ENCODE peak calls at places on chromosomes 3 and 15, in seven cellular contexts. F is AG09309, W is frontal cortex, E is A549, Q is astrocyte of the spinal cord, R is activated T-cell treated with anti-CD3 and anti-CD28 coated beads for 1 hour, C is left cardiac atrium. M is an unnamed sample.

GRCh38 chr15:32993285-32993684 is 201.2 kb downstream of the FMN1 start:
- DNase-seq in C (no peak), E (no peak), Q (peak; percentile 22), W (no peak), F (no peak), R (no peak), M (no peak)

GRCh38 chr15:70299931-70300858 is 202.5 kb upstream of the TLE3 start:
- DNase-seq in Q (no peak), F (no peak), W (no peak), C (no peak), R (peak; percentile 42), E (no peak), M (peak; percentile 6)

GRCh38 chr3:185215873-185216586 is 37.8 kb downstream of the EHHADH start:
- DNase-seq in C (no peak), W (no peak), F (no peak), E (no peak), Q (peak; percentile 60), R (no peak), M (no peak)

GRCh38 chr3:149815728-149816127 is 2.7 kb downstream of the RNF13 start:
- DNase-seq in R (no peak), F (no peak), E (no peak), Q (no peak), C (no peak), W (no peak), M (no peak)

GRCh38 chr3:15942936-15943335 is 145.2 kb upstream of the ANKRD28 start:
- DNase-seq in F (no peak), W (no peak), Q (no peak), R (no peak), E (no peak), C (no peak), M (no peak)

GRCh38 chr3:50204804-50205718 is at the start of gene SLC38A3:
- DNase-seq in E (no peak), R (no peak), Q (no peak), W (peak; percentile 80), C (peak; percentile 27), F (no peak), M (peak; percentile 17)

GRCh38 chr3:46006646-46007045 is 11.0 kb upstream of the FYCO1 start:
- DNase-seq in R (no peak), Q (peak; percentile 46), C (no peak), E (no peak), W (no peak), F (peak; percentile 78), M (no peak)

GRCh38 chr3:133895208-133896001 is at the start of gene RAB6B:
- DNase-seq in Q (peak; percentile 17), W (peak; percentile 85), R (no peak), F (no peak), E (no peak), C (peak; percentile 54), M (no peak)

GRCh38 chr3:115855911-115856310 is 232.6 kb downstream of the GAP43 start:
- DNase-seq in E (no peak), F (peak; percentile 23), C (no peak), R (no peak), W (no peak), Q (peak; percentile 27), M (no peak)

GRCh38 chr15:38674440-38674839 is 109.8 kb upstream of the RASGRP1 start:
- DNase-seq in F (no peak), C (no peak), E (no peak), W (no peak), R (no peak), Q (no peak), M (no peak)

GRCh38 chr3:158789592-158789991 is 12.3 kb upstream of the MFSD1 start:
- DNase-seq in E (no peak), R (no peak), Q (peak; percentile 77), W (no peak), C (no peak), F (no peak), M (no peak)

GRCh38 chr3:161422171-161422693 is 50.9 kb upstream of the SPTSSB start:
- DNase-seq in Q (no peak), C (no peak), W (no peak), E (no peak), R (no peak), F (no peak), M (no peak)

GRCh38 chr3:19688767-19689166 is 245.2 kb downstream of the EFHB start:
- DNase-seq in F (no peak), C (no peak), R (no peak), E (no peak), Q (no peak), W (no peak), M (no peak)

GRCh38 chr15:41926184-41927056 is 32.6 kb upstream of the SPTBN5 start:
- DNase-seq in E (no peak), C (no peak), W (no peak), Q (no peak), R (no peak), F (no peak), M (no peak)

GRCh38 chr3:192467230-192468186 is 259.8 kb downstream of the FGF12 start:
- DNase-seq in Q (peak; percentile 49), F (no peak), E (peak; percentile 7), C (peak; percentile 46), W (no peak), R (peak; percentile 17), M (peak; percentile 10)

GRCh38 chr3:112027839-112028238 is 6.7 kb upstream of the TMPRSS7 start:
- DNase-seq in F (no peak), W (no peak), Q (no peak), C (no peak), R (no peak), E (no peak), M (no peak)

GRCh38 chr3:123285066-123285465 is 83.3 kb downstream of the SEC22A start:
- DNase-seq in E (no peak), R (no peak), F (no peak), Q (no peak), W (no peak), C (no peak), M (no peak)

GRCh38 chr15:42385206-42385979 is 26.1 kb downstream of the CAPN3 start:
- DNase-seq in W (no peak), C (no peak), Q (peak; percentile 43), F (no peak), R (no peak), E (peak; percentile 41), M (no peak)

GRCh38 chr3:195044411-195044810 is 226.5 kb downstream of the XXYLT1 start:
- DNase-seq in C (no peak), Q (no peak), E (no peak), F (no peak), R (no peak), W (no peak), M (no peak)

GRCh38 chr3:138875754-138876664 is 41.3 kb upstream of the PIK3CB start:
- DNase-seq in R (no peak), F (no peak), W (no peak), Q (no peak), C (no peak), E (no peak), M (no peak)

GRCh38 chr15:29822685-29823459 is 604 bp upstream of the TJP1 start:
- DNase-seq in W (peak; percentile 36), R (no peak), C (peak; percentile 80), F (no peak), E (peak; percentile 65), Q (peak; percentile 84), M (no peak)

GRCh38 chr3:78569820-78570219 is 1198.0 kb downstream of the ROBO1 start:
- DNase-seq in Q (no peak), C (no peak), F (no peak), E (no peak), W (no peak), R (no peak), M (no peak)

GRCh38 chr3:129567176-129567705 is 24.3 kb downstream of the H1-8 start:
- DNase-seq in Q (no peak), F (no peak), R (no peak), W (no peak), C (no peak), E (no peak), M (no peak)

GRCh38 chr3:128547368-128547987 is 54.5 kb upstream of the GATA2 start:
- DNase-seq in C (no peak), Q (peak; percentile 44), R (no peak), W (no peak), E (no peak), F (no peak), M (no peak)

GRCh38 chr3:73580343-73580742 is 44.4 kb downstream of the PDZRN3 start:
- DNase-seq in Q (peak; percentile 87), R (no peak), C (no peak), W (no peak), E (no peak), F (no peak), M (no peak)

GRCh38 chr3:42871592-42872196 is 4.0 kb downstream of the CYP8B1 start:
- DNase-seq in C (peak; percentile 42), Q (no peak), W (no peak), E (no peak), F (no peak), R (no peak), M (no peak)

GRCh38 chr3:29465836-29466235 is 185.0 kb downstream of the RBMS3 start:
- DNase-seq in E (no peak), F (peak; percentile 50), W (no peak), Q (peak; percentile 94), C (no peak), R (no peak), M (no peak)

GRCh38 chr3:171374661-171375285 is 85.4 kb downstream of the TNIK start:
- DNase-seq in F (peak; percentile 79), Q (peak; percentile 51), R (no peak), E (no peak), C (no peak), W (no peak), M (no peak)

GRCh38 chr3:106242779-106243178 is 374.0 kb upstream of the CBLB start:
- DNase-seq in R (no peak), F (no peak), W (no peak), Q (no peak), E (no peak), C (no peak), M (no peak)

GRCh38 chr15:65862682-65863081 is 6.6 kb upstream of the RAB11A start:
- DNase-seq in Q (peak; percentile 61), C (peak; percentile 36), W (no peak), E (peak; percentile 82), R (peak; percentile 27), F (no peak), M (peak; percentile 21)

GRCh38 chr3:15386352-15386751 is 41.0 kb downstream of the METTL6 start:
- DNase-seq in C (no peak), W (no peak), F (no peak), E (no peak), Q (no peak), R (no peak), M (no peak)

GRCh38 chr3:33299395-33300081 is 22.3 kb downstream of the FBXL2 start:
- DNase-seq in W (no peak), F (peak; percentile 73), Q (peak; percentile 78), R (no peak), E (peak; percentile 13), C (no peak), M (no peak)

GRCh38 chr15:75206006-75206405 is 4.3 kb downstream of the C15orf39 start:
- DNase-seq in R (no peak), Q (no peak), C (no peak), F (no peak), E (no peak), W (no peak), M (no peak)

GRCh38 chr3:52800079-52800478 is 5.5 kb downstream of the ITIH3 start:
- DNase-seq in W (no peak), R (no peak), E (no peak), C (no peak), F (no peak), Q (no peak), M (no peak)

GRCh38 chr15:41791970-41792637 is 17.8 kb downstream of the MAPKBP1 start:
- DNase-seq in Q (no peak), F (no peak), R (no peak), W (no peak), E (no peak), C (no peak), M (no peak)

GRCh38 chr15:41950127-41950483 is 22.3 kb downstream of the EHD4 start:
- DNase-seq in E (no peak), Q (no peak), F (no peak), R (no peak), W (no peak), C (no peak), M (no peak)

GRCh38 chr3:193963808-193964516 is 172.0 kb upstream of the HES1 start:
- DNase-seq in R (no peak), F (no peak), C (no peak), Q (no peak), W (no peak), E (no peak), M (no peak)

GRCh38 chr15:88513195-88513594 is 33.3 kb downstream of the DET1 start:
- DNase-seq in F (peak; percentile 38), C (no peak), R (no peak), W (no peak), E (no peak), Q (peak; percentile 23), M (no peak)

M was measured in effector CD8-positive, alpha-beta T cell.